ENCODE peak calls at places on chromosomes 6 and 20, in seven cellular contexts. L is germinal center; T is heart right ventricle; D is LoVo; F is T follicular helper cell; K is stimulated activated CD8-positive, alpha-beta memory T cell treated with anti-CD3 and anti-CD28 coated beads, Interleukin-12 subunit alpha, Interleukin-12 subunit beta, amount 100 ng/mL, for 1 hour; U is mesothelial cell of epicardium. B is an unnamed sample.

GRCh38 chr20:46122071-46122470 is 4.0 kb downstream of the CD40 start:
- DNase-seq in U (no peak), F (no peak), K (no peak), D (peak), L (no peak), T (no peak), B (no peak)

GRCh38 chr20:37389241-37389747 is 43.4 kb downstream of the SRC start:
- DNase-seq in T (no peak), D (no peak), K (no peak), F (no peak), U (no peak), L (no peak), B (no peak)

GRCh38 chr6:152334555-152334954 is 302.6 kb downstream of the SYNE1 start:
- DNase-seq in L (no peak), F (no peak), U (no peak), K (no peak), T (no peak), D (no peak), B (no peak)

GRCh38 chr6:21259660-21260059 is 333.9 kb upstream of the SOX4 start:
- DNase-seq in L (no peak), U (no peak), F (no peak), T (no peak), D (no peak), K (no peak), B (no peak)

GRCh38 chr6:18978330-18979128 is 591.4 kb downstream of the RNF144B start:
- DNase-seq in K (no peak), D (no peak), T (peak), L (no peak), F (no peak), U (no peak), B (no peak)

GRCh38 chr20:50392138-50392866 is 117.9 kb upstream of the PTPN1 start:
- DNase-seq in U (no peak), F (no peak), L (no peak), D (no peak), T (no peak), K (no peak), B (no peak)

GRCh38 chr20:51797357-51798025 is 4.8 kb downstream of the SALL4 start:
- DNase-seq in T (no peak), L (no peak), F (no peak), D (no peak), U (no peak), K (no peak), B (no peak)

GRCh38 chr6:107118976-107119375 is 3.7 kb upstream of the BEND3 start:
- DNase-seq in D (no peak), T (no peak), F (no peak), K (no peak), L (no peak), U (no peak), B (no peak)

GRCh38 chr20:47665221-47665991 is 119.9 kb downstream of the SULF2 start:
- DNase-seq in F (no peak), K (no peak), T (no peak), L (no peak), D (no peak), U (peak), B (no peak)

GRCh38 chr6:1616556-1617463 is 7.1 kb downstream of the FOXC1 start:
- DNase-seq in D (no peak), T (no peak), F (no peak), U (no peak), L (no peak), K (no peak), B (no peak)

GRCh38 chr20:41897708-41898107 is 279.5 kb upstream of the CHD6 start:
- DNase-seq in U (no peak), K (no peak), F (no peak), T (no peak), L (no peak), D (no peak), B (no peak)

GRCh38 chr6:3228046-3228671 is 706 bp upstream of the TUBB2B start:
- DNase-seq in F (no peak), D (no peak), L (peak), T (no peak), K (no peak), U (peak), B (peak)

GRCh38 chr20:44526129-44526528 is 4.3 kb upstream of the SERINC3 start:
- DNase-seq in F (no peak), T (no peak), U (no peak), L (no peak), D (peak), K (no peak), B (no peak)

GRCh38 chr20:37838769-37839431 is 64.0 kb upstream of the VSTM2L start:
- DNase-seq in F (no peak), K (no peak), T (no peak), U (no peak), L (no peak), D (no peak), B (no peak)

GRCh38 chr6:82216549-82216948 is 31.0 kb downstream of the IBTK start:
- DNase-seq in K (no peak), U (no peak), L (no peak), T (no peak), D (no peak), F (no peak), B (no peak)

B was measured in NCI-H1048.